ENCODE peak calls at places on chromosomes 1 and 21, in six cellular contexts. K, U, H, W, F and Z are unnamed samples.
A peak's percentile ranks its signal among the peaks of the same experiment; 100 is the strongest.

GRCh38 chr1:150309758-150310495 is 11.4 kb upstream of the PRPF3 start:
- DNase-seq in W (no peak), H (no peak), K (no peak), F (no peak), U (no peak), Z (no peak)

GRCh38 chr1:203593723-203594122 is 32.9 kb upstream of the ATP2B4 start:
- DNase-seq in U (no peak), F (no peak), W (peak; percentile 96), H (no peak), K (peak; percentile 24), Z (no peak)

GRCh38 chr1:160094806-160095205 is 3.6 kb downstream of the IGSF8 start:
- DNase-seq in U (no peak), H (no peak), F (peak; percentile 44), W (no peak), K (no peak), Z (no peak)

GRCh38 chr1:41919131-41919530 is 409 bp upstream of the HIVEP3 start:
- DNase-seq in K (no peak), H (no peak), U (no peak), F (no peak), W (no peak), Z (no peak)

GRCh38 chr1:20090641-20091040 is 20.6 kb downstream of the PLA2G5 start:
- DNase-seq in F (no peak), K (no peak), H (no peak), U (no peak), W (no peak), Z (no peak)

GRCh38 chr1:202243006-202243405 is 49.4 kb downstream of the LGR6 start:
- DNase-seq in K (no peak), F (no peak), W (no peak), H (no peak), U (no peak), Z (no peak)

GRCh38 chr1:192807221-192807967 is 1.4 kb upstream of the RGS2 start:
- DNase-seq in F (no peak), K (no peak), H (no peak), U (no peak), W (peak; percentile 75), Z (no peak)

GRCh38 chr1:221740941-221741363 is 937 bp downstream of the DUSP10 start:
- DNase-seq in U (peak; percentile 48), K (no peak), F (no peak), W (no peak), H (no peak), Z (no peak)

GRCh38 chr1:116454940-116455339 is 81.9 kb downstream of the ATP1A1 start:
- DNase-seq in U (no peak), W (no peak), K (no peak), H (no peak), F (no peak), Z (no peak)

GRCh38 chr1:9343269-9343668 is 50.6 kb downstream of the SPSB1 start:
- DNase-seq in W (no peak), K (no peak), F (no peak), H (no peak), U (no peak), Z (no peak)

GRCh38 chr1:37294096-37294495 is 180.3 kb upstream of the ZC3H12A start:
- DNase-seq in H (no peak), U (no peak), W (no peak), F (no peak), K (no peak), Z (no peak)

GRCh38 chr1:209150114-209150513 is 433.4 kb upstream of the CAMK1G start:
- DNase-seq in K (no peak), H (no peak), F (no peak), W (peak; percentile 55), U (no peak), Z (peak; percentile 11)

GRCh38 chr1:11817192-11817591 is 11.2 kb downstream of the CLCN6 start:
- DNase-seq in W (no peak), F (peak; percentile 17), U (no peak), H (no peak), K (no peak), Z (no peak)

GRCh38 chr1:215923129-215923824 is 356.2 kb downstream of the KCTD3 start:
- DNase-seq in W (peak; percentile 23), U (no peak), K (no peak), F (no peak), H (no peak), Z (no peak)

GRCh38 chr1:207459008-207459407 is 4.9 kb downstream of the CR2 start:
- DNase-seq in F (no peak), H (no peak), K (no peak), U (no peak), W (no peak), Z (no peak)

GRCh38 chr1:118739421-118739930 is 248.7 kb downstream of the TBX15 start:
- DNase-seq in W (no peak), K (no peak), U (no peak), F (no peak), H (no peak), Z (no peak)

GRCh38 chr1:185798505-185798904 is 64.3 kb downstream of the HMCN1 start:
- DNase-seq in K (no peak), W (no peak), H (no peak), F (no peak), U (no peak), Z (no peak)

GRCh38 chr1:219554109-219554508 is 58.8 kb downstream of the ZC3H11B start:
- DNase-seq in W (no peak), K (no peak), U (no peak), F (no peak), H (no peak), Z (no peak)

GRCh38 chr1:92367496-92367895 is 68.6 kb downstream of the RPAP2 start:
- DNase-seq in K (no peak), U (no peak), H (no peak), W (no peak), F (no peak), Z (no peak)

GRCh38 chr1:159775716-159776115 is 5.0 kb upstream of the DUSP23 start:
- DNase-seq in F (no peak), W (no peak), K (no peak), H (no peak), U (no peak), Z (no peak)

GRCh38 chr21:44849616-44850130 is 23.8 kb downstream of the PTTG1IP start:
- DNase-seq in K (no peak), H (no peak), U (no peak), W (no peak), F (peak; percentile 35), Z (no peak)
- H3K4me3 ChIP-seq in K (no peak overlapping the region), H (no peak overlapping the region), U (no peak overlapping the region), W (no peak overlapping the region), F (no peak overlapping the region), Z (no peak overlapping the region)

GRCh38 chr1:236075848-236076247 is 11.0 kb upstream of the NID1 start:
- DNase-seq in F (no peak), K (no peak), W (no peak), U (no peak), H (no peak), Z (no peak)
- H3K4me3 ChIP-seq in F (no peak overlapping the region), K (no peak overlapping the region), W (no peak overlapping the region), U (no peak overlapping the region), H (no peak overlapping the region), Z (no peak overlapping the region)

GRCh38 chr1:64848136-64848535 is 103.3 kb downstream of the RAVER2 start:
- DNase-seq in H (no peak), F (no peak), K (no peak), U (no peak), W (no peak), Z (no peak)
- H3K4me3 ChIP-seq in H (no peak overlapping the region), F (no peak overlapping the region), K (no peak overlapping the region), U (no peak overlapping the region), W (no peak overlapping the region), Z (no peak overlapping the region)

GRCh38 chr1:1164701-1165451 is 8.8 kb upstream of the TTLL10 start:
- DNase-seq in W (no peak), H (no peak), U (no peak), F (no peak), K (no peak), Z (no peak)
- H3K4me3 ChIP-seq in W (no peak overlapping the region), H (no peak overlapping the region), U (no peak overlapping the region), F (peak overlapping the region; percentile 48), K (no peak overlapping the region), Z (peak overlapping the region; percentile 85)

DNA sequence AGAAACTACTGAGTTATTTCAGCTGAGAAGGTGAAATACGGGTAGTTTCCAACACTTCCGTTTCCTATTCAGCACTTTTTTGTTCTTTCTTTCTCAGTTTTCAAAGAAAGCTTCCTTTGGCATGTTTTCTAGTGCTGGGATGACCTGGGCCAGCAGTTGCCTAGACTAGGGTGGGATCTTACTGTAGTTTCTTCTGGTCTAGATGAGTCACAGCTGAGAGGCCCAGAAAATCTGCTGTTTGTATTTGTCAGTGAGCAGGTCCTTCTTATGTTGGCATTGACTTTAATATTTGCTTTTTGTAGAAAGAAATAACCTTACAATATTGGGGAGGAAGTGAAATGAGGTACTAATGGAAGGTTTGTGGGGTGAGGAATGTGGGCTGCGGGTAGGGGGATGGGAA is 22.2 kb downstream of the C1orf21 start:
- DNase-seq in U (no peak), H (no peak), K (no peak), F (no peak), W (peak; percentile 63), Z (no peak)
- H3K4me3 ChIP-seq in U (no peak overlapping the region), H (no peak overlapping the region), K (no peak overlapping the region), F (peak overlapping the region; percentile 19), W (no peak overlapping the region), Z (no peak overlapping the region)

DNA sequence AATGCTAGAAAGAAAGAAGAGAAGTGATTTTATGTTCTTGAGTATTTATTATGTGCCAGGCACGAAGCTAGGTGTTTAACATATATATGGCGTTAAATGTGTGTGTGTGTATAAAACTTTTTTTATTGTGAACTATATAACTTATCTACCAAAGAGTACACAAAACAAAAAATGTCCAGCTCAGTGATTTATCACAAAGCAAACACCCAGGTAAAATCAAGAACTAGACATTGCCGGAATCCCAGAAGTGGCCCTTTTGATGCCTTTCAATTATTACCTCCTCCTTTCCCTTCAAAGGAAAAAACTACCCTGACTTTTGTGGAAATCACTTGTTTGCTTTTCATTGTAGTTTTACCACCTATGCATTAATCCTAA is 40.5 kb upstream of the ZNF648 start:
- DNase-seq in H (no peak), W (no peak), F (no peak), U (no peak), K (no peak), Z (no peak)
- H3K4me3 ChIP-seq in H (no peak overlapping the region), W (no peak overlapping the region), F (no peak overlapping the region), U (no peak overlapping the region), K (no peak overlapping the region), Z (no peak overlapping the region)

GRCh38 chr1:26045712-26046312 is at the start of gene SLC30A2:
- DNase-seq in W (no peak), F (no peak), H (no peak), K (no peak), U (peak; percentile 55), Z (no peak)
- H3K4me3 ChIP-seq in W (no peak within 1 kb of the TSS), F (no peak within 1 kb of the TSS), H (peak within 1 kb of the TSS; percentile 62), K (peak within 1 kb of the TSS; percentile 44), U (peak within 1 kb of the TSS; percentile 42), Z (no peak within 1 kb of the TSS)